ENCODE peak calls at places on chromosomes 1 and 21, in six cellular contexts. A is activated B cell treated with CpG ODN at 0.5 μM for 24 hours; T is cardiac fibroblast; D is foreskin fibroblast; G is choroid plexus epithelial cell; W is CD4-positive, alpha-beta T cell. Y is an unnamed sample.

GRCh38 chr1:3481836-3482589 is 27.5 kb downstream of the ARHGEF16 start:
- DNase-seq in A (no peak), G (peak; percentile 50), W (no peak), D (peak; percentile 37), T (no peak), Y (no peak)

GRCh38 chr1:24424207-24424606 is 8.6 kb downstream of the NIPAL3 start:
- DNase-seq in D (no peak), G (no peak), A (no peak), W (no peak), T (no peak), Y (no peak)

GRCh38 chr1:10631121-10631810 is 156.5 kb downstream of the PEX14 start:
- DNase-seq in A (no peak), D (no peak), G (no peak), T (no peak), W (no peak), Y (peak; percentile 40)

GRCh38 chr1:193355179-193355578 is 168.8 kb upstream of the B3GALT2 start:
- DNase-seq in W (no peak), T (peak; percentile 39), A (no peak), G (peak; percentile 44), D (peak; percentile 41), Y (no peak)

GRCh38 chr1:70317087-70317486 is 37.4 kb downstream of the ANKRD13C start:
- DNase-seq in A (no peak), W (no peak), D (no peak), T (no peak), G (no peak), Y (no peak)

GRCh38 chr1:73491641-73492040 is 706.3 kb downstream of the LRRIQ3 start:
- DNase-seq in D (no peak), W (no peak), T (no peak), G (no peak), A (no peak), Y (no peak)

GRCh38 chr1:113587475-113587874 is 171.8 kb downstream of the PHTF1 start:
- DNase-seq in T (no peak), A (no peak), D (no peak), G (no peak), W (no peak), Y (no peak)

GRCh38 chr1:50681931-50682330 is 258.7 kb upstream of the DMRTA2 start:
- DNase-seq in T (peak; percentile 43), W (no peak), D (no peak), G (no peak), A (no peak), Y (no peak)

GRCh38 chr1:68173283-68174172 is 58.8 kb downstream of the WLS start:
- DNase-seq in T (peak; percentile 63), D (no peak), G (peak; percentile 66), W (no peak), A (no peak), Y (no peak)

GRCh38 chr1:51915958-51916357 is 37.4 kb upstream of the NRDC start:
- DNase-seq in T (no peak), W (no peak), G (no peak), A (no peak), D (no peak), Y (no peak)

GRCh38 chr1:210771131-210771530 is 362.8 kb downstream of the KCNH1 start:
- DNase-seq in G (no peak), W (no peak), D (no peak), A (no peak), T (no peak), Y (no peak)

GRCh38 chr1:201982923-201983805 is 716 bp downstream of the RNPEP start:
- DNase-seq in A (peak; percentile 60), D (peak; percentile 79), W (peak; percentile 40), T (peak; percentile 79), G (peak; percentile 67), Y (peak; percentile 65)

GRCh38 chr21:15682977-15683376 is 46.8 kb upstream of the USP25 start:
- DNase-seq in G (peak; percentile 73), A (no peak), T (peak; percentile 85), D (peak; percentile 54), W (no peak), Y (peak; percentile 47)

GRCh38 chr1:145962157-145963102 is 1.9 kb downstream of the ANKRD34A start:
- DNase-seq in A (peak; percentile 30), W (no peak), T (no peak), G (no peak), D (no peak), Y (no peak)

GRCh38 chr1:199422206-199422605 is 605.3 kb upstream of the NR5A2 start:
- DNase-seq in T (peak; percentile 67), W (no peak), A (no peak), D (peak; percentile 56), G (peak; percentile 80), Y (no peak)

GRCh38 chr21:25936776-25937175 is 202.0 kb downstream of the GABPA start:
- DNase-seq in W (no peak), A (no peak), T (peak; percentile 32), D (no peak), G (peak; percentile 38), Y (no peak)

GRCh38 chr21:40179167-40179566 is 311.9 kb downstream of the PCP4 start:
- DNase-seq in W (no peak), T (no peak), A (no peak), D (no peak), G (no peak), Y (no peak)

GRCh38 chr1:235022341-235023196 is 106.1 kb downstream of the TOMM20 start:
- DNase-seq in D (no peak), A (no peak), W (no peak), G (no peak), T (peak; percentile 16), Y (no peak)

GRCh38 chr1:182143825-182144661 is 82.5 kb upstream of the ZNF648 start:
- DNase-seq in G (peak; percentile 60), T (peak; percentile 18), W (no peak), A (no peak), D (peak; percentile 99), Y (peak; percentile 94)

GRCh38 chr1:202688401-202688800 is 21.9 kb downstream of the SYT2 start:
- DNase-seq in W (no peak), D (peak; percentile 16), T (no peak), A (no peak), G (no peak), Y (no peak)

GRCh38 chr1:151419819-151420218 is 20.4 kb downstream of the PSMB4 start:
- DNase-seq in W (no peak), D (no peak), A (no peak), G (no peak), T (no peak), Y (no peak)
- TF ChIP-seq CTCF in W (no peak), D (no peak), A (no peak), G (no peak), T (no peak), Y (no peak)

DNA sequence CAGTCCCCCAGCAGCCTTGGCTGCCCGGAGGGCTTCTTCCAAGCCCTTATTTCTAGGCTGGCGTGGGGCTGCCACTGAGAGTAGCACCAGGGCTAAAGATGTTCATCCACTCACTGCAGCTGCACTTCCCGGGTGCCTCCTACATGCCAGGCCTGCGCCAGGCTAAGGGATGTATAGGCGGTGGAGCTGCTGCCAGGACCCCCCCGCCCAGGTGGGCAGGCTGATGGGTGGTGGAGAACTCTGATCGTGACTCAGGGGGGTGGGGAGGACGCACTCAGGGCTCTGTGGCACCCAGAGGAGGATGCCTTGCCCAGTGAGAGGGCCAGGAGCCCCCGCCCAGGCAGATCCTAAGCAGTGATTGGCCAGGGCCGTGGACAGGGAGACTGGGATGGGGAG is 34.1 kb downstream of the CFAP74 start:
- DNase-seq in D (no peak), W (no peak), A (no peak), G (no peak), T (no peak), Y (no peak)
- TF ChIP-seq CTCF in D (no peak), W (no peak), A (no peak), G (no peak), T (no peak), Y (no peak)

GRCh38 chr1:18200136-18200717 is 92.6 kb downstream of the IGSF21 start:
- DNase-seq in G (no peak), W (no peak), A (no peak), T (no peak), D (no peak), Y (no peak)
- TF ChIP-seq CTCF in G (no peak), W (no peak), A (no peak), T (no peak), D (no peak), Y (no peak)

GRCh38 chr1:5161372-5161771 is 507.0 kb downstream of the AJAP1 start:
- DNase-seq in T (no peak), D (no peak), A (no peak), G (no peak), W (no peak), Y (no peak)
- TF ChIP-seq CTCF in T (no peak), D (no peak), A (no peak), G (no peak), W (no peak), Y (no peak)

GRCh38 chr1:12443151-12443550 is 174.9 kb downstream of the DHRS3 start:
- DNase-seq in W (no peak), D (no peak), A (no peak), G (no peak), T (no peak), Y (no peak)

GRCh38 chr1:12442217-12442616 is 175.8 kb downstream of the DHRS3 start:
- DNase-seq in W (no peak), G (no peak), T (no peak), D (no peak), A (no peak), Y (no peak)

GRCh38 chr1:12445257-12445656 is 172.8 kb downstream of the DHRS3 start:
- DNase-seq in A (no peak), D (no peak), G (no peak), T (no peak), W (no peak), Y (no peak)

GRCh38 chr1:12446593-12446992 is 171.4 kb downstream of the DHRS3 start:
- DNase-seq in W (no peak), T (no peak), D (no peak), G (no peak), A (no peak), Y (no peak)

GRCh38 chr1:12444329-12444841 is 173.6 kb downstream of the DHRS3 start:
- DNase-seq in T (no peak), G (no peak), A (no peak), W (no peak), D (no peak), Y (no peak)
- TF ChIP-seq CTCF in T (no peak), G (no peak), A (no peak), W (no peak), D (no peak), Y (no peak)

DNA sequence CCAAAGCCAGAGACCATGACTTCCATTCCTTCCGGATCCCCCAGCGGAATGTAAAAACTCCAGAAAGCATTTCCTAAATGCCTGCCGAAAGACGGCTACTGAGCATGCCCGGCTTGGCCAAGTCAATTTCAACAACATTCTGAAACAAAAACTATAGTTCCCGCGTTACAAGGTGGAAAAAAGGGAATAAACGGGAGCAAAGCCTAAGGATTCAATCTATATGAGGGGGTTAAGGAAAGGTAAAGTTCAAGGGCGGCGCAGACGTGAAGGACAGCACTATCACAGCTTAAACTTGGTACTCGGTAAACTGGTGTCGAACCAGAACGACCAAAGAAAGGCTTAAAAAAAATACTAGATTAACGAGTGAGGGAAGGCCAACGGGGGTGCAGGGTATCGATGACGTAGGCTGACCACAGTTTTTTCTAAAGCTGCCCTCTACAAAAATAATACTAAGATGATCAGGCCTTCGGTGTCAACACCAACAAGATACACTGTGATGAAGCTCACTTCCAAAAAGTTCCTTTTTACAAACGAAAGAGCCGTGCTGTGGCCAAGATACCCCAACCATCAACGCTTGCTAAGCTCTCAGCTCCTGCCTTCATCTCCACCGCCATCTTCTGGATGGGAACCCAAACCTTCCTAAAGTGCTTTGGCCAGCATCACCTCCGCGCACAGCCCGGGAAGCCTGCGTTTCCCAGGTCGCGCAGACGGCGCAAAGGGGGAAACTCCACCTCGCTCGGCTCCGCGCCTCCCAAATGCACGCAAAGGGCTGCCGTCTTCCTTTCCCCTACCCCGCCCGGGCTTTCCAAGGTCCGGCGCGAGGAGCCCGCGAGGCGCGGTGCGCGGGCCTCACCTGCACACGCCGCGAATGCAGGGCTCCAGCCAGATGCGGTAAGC is 730 bp downstream of the USP48 start:
- DNase-seq in W (peak; percentile 20), G (peak; percentile 75), A (no peak), T (peak; percentile 68), D (peak; percentile 29), Y (peak; percentile 61)
- TF ChIP-seq CTCF in W (no peak), G (peak; percentile 58), A (no peak), T (peak; percentile 33), D (peak; percentile 12), Y (peak; percentile 46)

Y was measured in CD14-positive monocyte.